ENCODE peak calls at places on chromosome 12, in four cellular contexts. Y is T-helper 9 cell; O is AG09309; U is activated naive CD4-positive, alpha-beta T cell. N is an unnamed sample.

GRCh38 chr12:98345308-98345876 is 170.0 kb upstream of the TMPO start:
- DNase-seq in Y (no peak), O (no peak), U (no peak), N (no peak)

GRCh38 chr12:9867531-9867930 is 1.6 kb downstream of the CLEC2B start:
- DNase-seq in U (no peak), O (no peak), Y (no peak), N (no peak)

GRCh38 chr12:61357496-61357895 is 902.7 kb upstream of the USP15 start:
- DNase-seq in Y (no peak), O (no peak), U (no peak), N (no peak)

GRCh38 chr12:2624543-2625266 is 170.1 kb upstream of the FKBP4 start:
- DNase-seq in O (no peak), U (no peak), Y (no peak), N (no peak)

GRCh38 chr12:31387466-31387865 is 61.5 kb upstream of the SINHCAF start:
- DNase-seq in U (no peak), O (no peak), Y (no peak), N (no peak)

GRCh38 chr12:122079038-122079531 is 529 bp downstream of the MLXIP start:
- DNase-seq in O (no peak), Y (no peak), U (no peak), N (no peak)

GRCh38 chr12:131818821-131819585 is 9.2 kb upstream of the MMP17 start:
- DNase-seq in Y (no peak), U (no peak), O (no peak), N (no peak)

GRCh38 chr12:37666069-37666781 is 650.3 kb upstream of the ALG10B start:
- DNase-seq in Y (no peak), U (no peak), O (no peak), N (no peak)

GRCh38 chr12:57236925-57237652 is 7.6 kb downstream of the SHMT2 start:
- DNase-seq in Y (no peak), O (no peak), U (no peak), N (no peak)